ENCODE peak calls at places on chromosomes 4 and X, in six cellular contexts. O is ascending aorta, Z is HCT116, Q is tibial artery, P is transverse colon, U is brain microvascular endothelial cell. Y is an unnamed sample.
A peak's percentile ranks its signal among the peaks of the same experiment; 100 is the strongest.

GRCh38 chrX:23610491-23610890 is 56.8 kb upstream of the PRDX4 start:
- DNase-seq in O (no peak), Z (no peak), Q (no peak), P (no peak), U (no peak), Y (no peak)

GRCh38 chr4:114754616-114755015 is 156.0 kb downstream of the UGT8 start:
- DNase-seq in O (no peak), Z (no peak), Q (no peak), P (no peak), U (no peak), Y (no peak)

GRCh38 chrX:103754401-103754800 is 22.2 kb upstream of the PLP1 start:
- DNase-seq in O (no peak), Z (no peak), Q (no peak), P (no peak), U (no peak), Y (no peak)

GRCh38 chrX:138885886-138886285 is 174.4 kb upstream of the FGF13 start:
- DNase-seq in O (no peak), Z (no peak), Q (no peak), P (no peak), U (no peak), Y (no peak)

GRCh38 chrX:72621619-72622485 is 49.2 kb upstream of the HDAC8 start:
- DNase-seq in O (no peak), Z (peak; percentile 16), Q (no peak), P (no peak), U (peak; percentile 32), Y (no peak)

GRCh38 chr4:16224264-16224663 is 2.0 kb downstream of the TAPT1 start:
- DNase-seq in O (no peak), Z (no peak), Q (no peak), P (no peak), U (no peak), Y (no peak)

GRCh38 chrX:45266456-45266855 is 65.8 kb upstream of the DIPK2B start:
- DNase-seq in O (no peak), Z (no peak), Q (no peak), P (no peak), U (no peak), Y (no peak)

GRCh38 chr4:10584042-10584441 is 100.5 kb downstream of the CLNK start:
- DNase-seq in O (no peak), Z (no peak), Q (no peak), P (peak; percentile 28), U (peak; percentile 89), Y (peak; percentile 25)

GRCh38 chr4:108130955-108131354 is 37.8 kb downstream of the LEF1 start:
- DNase-seq in O (no peak), Z (no peak), Q (no peak), P (no peak), U (no peak), Y (no peak)

GRCh38 chr4:126267689-126268088 is 952.9 kb downstream of the FAT4 start:
- DNase-seq in O (no peak), Z (no peak), Q (no peak), P (no peak), U (peak; percentile 5), Y (peak; percentile 46)

GRCh38 chrX:698246-698645 is 67.7 kb downstream of the SHOX start:
- DNase-seq in O (no peak), Z (no peak), Q (no peak), P (no peak), U (no peak), Y (no peak)

GRCh38 chr4:42328978-42329377 is 68.3 kb upstream of the SHISA3 start:
- DNase-seq in O (no peak), Z (no peak), Q (no peak), P (no peak), U (no peak), Y (no peak)

GRCh38 chr4:40325406-40326019 is 9.6 kb upstream of the CHRNA9 start:
- DNase-seq in O (no peak), Z (peak; percentile 58), Q (no peak), P (peak; percentile 37), U (peak; percentile 53), Y (no peak)

GRCh38 chr4:74378573-74378972 is 13.6 kb downstream of the EREG start:
- DNase-seq in O (no peak), Z (no peak), Q (no peak), P (no peak), U (no peak), Y (no peak)

GRCh38 chr4:10102981-10103330 is 13.6 kb downstream of the WDR1 start:
- DNase-seq in O (no peak), Z (no peak), Q (no peak), P (no peak), U (no peak), Y (no peak)

GRCh38 chr4:2867758-2868491 is 24.3 kb downstream of the ADD1 start:
- DNase-seq in O (no peak), Z (no peak), Q (no peak), P (no peak), U (peak; percentile 27), Y (no peak)

GRCh38 chrX:101191217-101191750 is 28.3 kb upstream of the DRP2 start:
- DNase-seq in O (no peak), Z (no peak), Q (peak; percentile 63), P (no peak), U (no peak), Y (no peak)

GRCh38 chr4:183072181-183072580 is 26.9 kb upstream of the WWC2 start:
- DNase-seq in O (no peak), Z (no peak), Q (no peak), P (no peak), U (no peak), Y (no peak)

GRCh38 chr4:2385450-2386020 is 32.9 kb downstream of the ZFYVE28 start:
- DNase-seq in O (no peak), Z (no peak), Q (no peak), P (no peak), U (no peak), Y (no peak)

GRCh38 chrX:38052096-38052495 is 45.7 kb downstream of the SYTL5 start:
- DNase-seq in O (no peak), Z (peak; percentile 56), Q (no peak), P (no peak), U (peak; percentile 74), Y (peak; percentile 52)

GRCh38 chr4:143512978-143513313 is 556 bp upstream of the SMARCA5 start:
- DNase-seq in O (no peak), Z (no peak), Q (no peak), P (no peak), U (no peak), Y (no peak)

GRCh38 chrX:82648062-82648461 is 860.0 kb upstream of the POU3F4 start:
- DNase-seq in O (no peak), Z (no peak), Q (no peak), P (no peak), U (no peak), Y (no peak)

GRCh38 chrX:1778817-1779216 is 164.0 kb downstream of the ASMT start:
- DNase-seq in O (no peak), Z (peak; percentile 24), Q (no peak), P (no peak), U (no peak), Y (no peak)

GRCh38 chrX:87697409-87697808 is 179.8 kb downstream of the KLHL4 start:
- DNase-seq in O (no peak), Z (no peak), Q (no peak), P (no peak), U (no peak), Y (no peak)
- TF ChIP-seq CTCF in O (no peak), Z (no peak), Q (no peak), P (no peak), U (no peak), Y (no peak)

GRCh38 chr4:8203817-8204216 is 4.7 kb downstream of the SH3TC1 start:
- DNase-seq in O (no peak), Z (no peak), Q (no peak), P (no peak), U (no peak), Y (no peak)
- H3K4me3 ChIP-seq in O (no peak overlapping the region), Z (no peak overlapping the region), Q (no peak overlapping the region), P (no peak overlapping the region), U (no peak overlapping the region), Y (no peak overlapping the region)

GRCh38 chr4:123526511-123526910 is 129.9 kb downstream of the SPRY1 start:
- DNase-seq in O (no peak), Z (no peak), Q (no peak), P (no peak), U (no peak), Y (no peak)
- TF ChIP-seq CTCF in O (no peak), Z (no peak), Q (no peak), P (no peak), U (no peak), Y (no peak)

DNA sequence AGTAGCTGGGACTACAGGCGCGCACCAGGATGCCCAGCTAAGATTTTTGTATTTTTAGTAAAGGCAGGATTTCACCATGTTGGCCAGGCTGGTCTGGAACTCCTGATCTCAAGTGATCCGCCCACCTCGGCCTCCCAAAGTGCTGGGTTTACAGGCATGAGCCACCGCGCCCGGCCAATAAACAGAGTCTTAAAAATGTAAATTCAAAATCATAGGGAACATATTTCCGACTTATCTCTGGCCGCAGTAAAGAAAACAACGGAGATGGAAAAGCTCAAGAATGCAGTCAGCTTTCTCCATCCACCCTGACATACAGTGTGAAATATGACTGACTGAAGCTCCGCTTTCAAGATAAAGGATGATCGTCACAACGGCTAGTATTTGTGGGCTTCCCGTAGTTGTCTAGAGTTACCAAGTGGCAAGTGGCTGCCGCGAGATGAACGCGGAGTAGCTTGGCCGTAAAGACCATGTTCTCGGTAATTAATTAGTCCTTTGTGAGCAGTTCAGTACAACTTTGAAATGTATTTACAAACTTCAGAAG is 495.1 kb upstream of the FAT1 start:
- DNase-seq in O (no peak), Z (no peak), Q (no peak), P (no peak), U (peak; percentile 29), Y (no peak)
- H3K4me3 ChIP-seq in O (no peak overlapping the region), Z (no peak overlapping the region), Q (peak overlapping the region; percentile 6), P (no peak overlapping the region), U (no peak overlapping the region), Y (no peak overlapping the region)

GRCh38 chr4:152777488-152777887 is 2.0 kb downstream of the TIGD4 start:
- DNase-seq in O (no peak), Z (no peak), Q (no peak), P (no peak), U (no peak), Y (no peak)
- TF ChIP-seq CTCF in O (no peak), Z (no peak), Q (no peak), P (no peak), U (no peak), Y (no peak)

DNA sequence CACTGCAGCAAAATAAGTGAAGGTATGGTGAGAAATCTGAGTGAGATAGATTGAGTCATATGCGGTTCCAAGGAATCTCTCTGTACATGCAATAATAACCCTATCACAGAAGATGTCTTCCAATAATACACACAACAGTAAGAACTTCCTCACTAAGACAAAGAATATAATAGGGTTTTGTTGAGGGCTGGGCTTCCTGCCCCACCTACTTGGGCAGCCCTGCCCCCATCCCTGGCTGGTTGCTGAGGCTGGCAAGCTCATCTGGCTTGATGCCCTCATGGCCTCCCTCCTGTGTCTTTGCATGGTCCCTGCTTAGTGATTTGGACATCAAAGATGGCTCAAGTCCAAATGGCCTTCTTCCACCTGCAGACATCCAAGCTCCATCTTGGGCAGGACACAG is 2.7 kb downstream of the GEMIN8 start:
- DNase-seq in O (no peak), Z (no peak), Q (no peak), P (no peak), U (no peak), Y (no peak)
- H3K4me3 ChIP-seq in O (no peak overlapping the region), Z (no peak overlapping the region), Q (no peak overlapping the region), P (no peak overlapping the region), U (no peak overlapping the region), Y (no peak overlapping the region)

GRCh38 chr4:168028568-168028967 is 63.8 kb upstream of the ANXA10 start:
- DNase-seq in O (no peak), Z (peak; percentile 28), Q (no peak), P (no peak), U (no peak), Y (no peak)
- TF ChIP-seq CTCF in O (no peak), Z (no peak), Q (no peak), P (no peak), U (peak; percentile 49), Y (peak; percentile 17)

GRCh38 chr4:98204236-98204553 is 57.0 kb upstream of the RAP1GDS1 start:
- DNase-seq in O (no peak), Z (no peak), Q (no peak), P (no peak), U (no peak), Y (no peak)
- H3K4me3 ChIP-seq in O (no peak overlapping the region), Z (no peak overlapping the region), Q (no peak overlapping the region), P (no peak overlapping the region), U (no peak overlapping the region), Y (no peak overlapping the region)